ENCODE peak calls at places on chromosome 11, in five cellular contexts. J is cardiac muscle cell, B is heart left ventricle, V is heart right ventricle, G is kidney. S is an unnamed sample.

GRCh38 chr11:61930936-61931335 is 13.6 kb upstream of the RAB3IL1 start:
- DNase-seq in J (no peak), B (no peak), V (no peak), G (no peak), S (no peak)

GRCh38 chr11:11209967-11210366 is 143.1 kb downstream of the CSNK2A3 start:
- DNase-seq in J (no peak), B (no peak), V (no peak), G (no peak), S (no peak)

GRCh38 chr11:45089251-45089650 is 57.2 kb upstream of the PRDM11 start:
- DNase-seq in J (peak; percentile 99), B (peak; percentile 74), V (peak; percentile 82), G (peak; percentile 91), S (no peak)

GRCh38 chr11:12029738-12030363 is 21.4 kb upstream of the DKK3 start:
- DNase-seq in J (no peak), B (no peak), V (no peak), G (no peak), S (no peak)

GRCh38 chr11:2694995-2695939 is 4.5 kb downstream of the KCNQ1OT1 start:
- DNase-seq in J (no peak), B (no peak), V (no peak), G (no peak), S (no peak)

GRCh38 chr11:73288197-73288872 is 16.2 kb downstream of the P2RY6 start:
- DNase-seq in J (no peak), B (no peak), V (no peak), G (peak; percentile 9), S (no peak)

GRCh38 chr11:130025371-130025770 is 22.7 kb upstream of the PRDM10 start:
- DNase-seq in J (no peak), B (no peak), V (no peak), G (no peak), S (no peak)

GRCh38 chr11:129787518-129787917 is 28.1 kb upstream of the TMEM45B start:
- DNase-seq in J (no peak), B (no peak), V (no peak), G (no peak), S (no peak)

GRCh38 chr11:46529086-46529905 is 64.5 kb downstream of the AMBRA1 start:
- DNase-seq in J (peak; percentile 74), B (peak; percentile 66), V (peak; percentile 36), G (no peak), S (no peak)

GRCh38 chr11:15106201-15106965 is 8.3 kb upstream of the INSC start:
- DNase-seq in J (peak; percentile 43), B (no peak), V (no peak), G (no peak), S (no peak)

GRCh38 chr11:128419012-128419767 is 168.2 kb downstream of the ETS1 start:
- DNase-seq in J (no peak), B (no peak), V (no peak), G (no peak), S (peak; percentile 37)

GRCh38 chr11:45664376-45665205 is 831 bp downstream of the CHST1 start:
- DNase-seq in J (no peak), B (no peak), V (no peak), G (peak; percentile 70), S (no peak)

GRCh38 chr11:76297143-76297542 is 83.8 kb downstream of the THAP12 start:
- DNase-seq in J (no peak), B (no peak), V (no peak), G (no peak), S (no peak)

GRCh38 chr11:35214792-35215193 is 75.8 kb downstream of the CD44 start:
- DNase-seq in J (peak; percentile 86), B (no peak), V (no peak), G (no peak), S (no peak)

GRCh38 chr11:78022397-78023396 is at the start of gene KCTD14:
- DNase-seq in J (peak; percentile 35), B (no peak), V (peak; percentile 23), G (peak; percentile 85), S (peak; percentile 71)

GRCh38 chr11:120236169-120237107 is 3.5 kb upstream of the POU2F3 start:
- DNase-seq in J (no peak), B (no peak), V (no peak), G (no peak), S (no peak)

GRCh38 chr11:44625759-44626523 is 60.5 kb downstream of the CD82 start:
- DNase-seq in J (no peak), B (no peak), V (no peak), G (no peak), S (no peak)

GRCh38 chr11:120565436-120566155 is 54.0 kb downstream of the GRIK4 start:
- DNase-seq in J (no peak), B (no peak), V (no peak), G (no peak), S (no peak)

GRCh38 chr11:1888347-1888753 is 3.3 kb downstream of the PRR33 start:
- DNase-seq in J (no peak), B (no peak), V (peak; percentile 13), G (peak; percentile 68), S (no peak)

GRCh38 chr11:44112083-44112865 is 16.8 kb downstream of the EXT2 start:
- DNase-seq in J (peak; percentile 54), B (peak; percentile 50), V (peak; percentile 33), G (no peak), S (no peak)

GRCh38 chr11:1042626-1043562 is 6.4 kb upstream of the MUC6 start:
- DNase-seq in J (no peak), B (no peak), V (peak; percentile 5), G (peak; percentile 69), S (no peak)

GRCh38 chr11:14908214-14908880 is 16.3 kb upstream of the CYP2R1 start:
- DNase-seq in J (peak; percentile 55), B (no peak), V (no peak), G (no peak), S (no peak)

GRCh38 chr11:64762277-64762915 is 2.6 kb upstream of the PYGM start:
- DNase-seq in J (no peak), B (no peak), V (no peak), G (peak; percentile 74), S (no peak)
- TF ChIP-seq CTCF in J (no peak), B (no peak), V (no peak), G (no peak), S (no peak)

GRCh38 chr11:6647836-6648235 is 7.8 kb downstream of the DCHS1 start:
- DNase-seq in J (no peak), B (no peak), V (no peak), G (no peak), S (no peak)
- H3K4me3 ChIP-seq in J (no peak overlapping the region), B (no peak overlapping the region), V (no peak overlapping the region), G (no peak overlapping the region), S (no peak overlapping the region)

GRCh38 chr11:64314146-64314804 is 3.1 kb downstream of the TRMT112 start:
- DNase-seq in J (no peak), B (no peak), V (no peak), G (no peak), S (no peak)
- H3K4me1 ChIP-seq in J (peaks cover 5% of the 10 kb centered on the region), B (peaks cover 32% of the 10 kb centered on the region), V (peaks cover 42% of the 10 kb centered on the region), G (peaks cover 9% of the 10 kb centered on the region), S (peaks cover 14% of the 10 kb centered on the region)

DNA sequence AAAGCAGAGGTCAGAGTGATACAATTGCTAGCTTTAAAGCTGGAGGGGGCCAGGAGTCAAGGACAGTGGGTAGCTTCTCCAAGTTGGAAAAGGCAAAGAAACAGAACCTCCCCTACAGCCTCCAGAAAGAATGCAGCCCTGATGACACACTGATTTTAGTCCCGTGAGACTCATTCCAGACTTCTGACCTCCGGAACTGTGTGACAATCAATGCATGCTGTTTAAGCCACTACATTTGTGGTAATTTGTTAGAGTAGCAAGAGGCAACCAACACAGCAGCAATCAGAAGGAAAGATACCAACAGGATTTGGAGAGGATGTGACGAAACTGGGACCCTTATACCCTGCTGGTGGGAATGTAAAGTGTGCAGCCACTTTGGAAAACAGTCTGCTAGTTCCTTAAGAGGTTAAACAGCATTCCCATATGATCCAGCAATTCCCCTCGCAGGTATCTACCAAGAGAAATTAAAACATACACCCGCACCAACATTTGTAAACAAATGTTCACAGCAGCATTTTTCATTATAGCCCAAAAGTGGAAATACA is 66.7 kb downstream of the DSCAML1 start:
- DNase-seq in J (no peak), B (no peak), V (no peak), G (no peak), S (no peak)
- TF ChIP-seq CTCF in J (peak; percentile 3), B (no peak), V (no peak), G (no peak), S (no peak)

DNA sequence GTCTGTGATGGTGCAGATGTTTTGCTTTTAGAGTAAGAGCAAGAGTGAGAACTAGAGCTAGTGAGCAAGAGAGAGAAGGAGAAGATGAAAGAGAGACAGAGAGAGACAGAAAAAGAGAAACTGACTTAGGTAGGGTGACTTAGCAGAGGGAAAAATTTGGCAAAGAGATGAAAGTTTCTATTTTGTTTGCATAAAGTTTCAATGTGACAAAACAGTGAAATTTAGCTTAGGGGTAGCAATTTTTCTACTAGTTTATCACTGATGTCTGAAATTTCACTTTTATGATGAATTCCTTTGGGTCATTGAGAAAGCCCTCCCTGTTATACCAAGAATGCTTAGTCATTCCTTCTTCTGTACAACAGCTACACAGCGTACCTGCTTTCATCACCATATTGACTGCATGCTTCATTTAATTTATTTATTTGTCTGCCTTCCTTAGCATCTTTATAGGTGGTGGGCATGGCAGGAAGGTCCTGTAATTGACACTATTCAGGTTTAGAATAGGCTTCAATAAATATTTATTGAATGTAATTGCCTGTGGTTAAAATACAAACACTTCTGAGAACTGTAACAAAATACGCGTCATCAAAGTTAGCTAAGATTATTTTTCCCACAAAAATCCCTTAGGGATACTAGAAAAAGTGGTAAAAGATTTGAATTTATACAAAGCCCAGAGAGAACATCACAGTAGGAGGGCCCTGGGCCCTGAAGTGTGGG is 19.9 kb upstream of the CTSC start:
- DNase-seq in J (peak; percentile 76), B (no peak), V (no peak), G (no peak), S (no peak)
- H3K4me3 ChIP-seq in J (no peak overlapping the region), B (no peak overlapping the region), V (no peak overlapping the region), G (no peak overlapping the region), S (no peak overlapping the region)